ENCODE peak calls at places on chromosomes 5 and 9, in ten cellular contexts. Z is myocyte; V is ELF-1; G is CD4-positive, alpha-beta memory T cell; I is GM20000; B is Calu3; W is iPS-NIHi11; P is activated T-helper 1 cell treated with anti-CD3 and anti-CD28 coated beads, Interleukin-2, amount 50 U/mL, for 16 hours; S is hypothalamus; J is retinal pigment epithelial cell. T is an unnamed sample.

GRCh38 chr5:155729684-155730059 is 597.3 kb upstream of the SGCD start:
- DNase-seq in Z (no peak), V (no peak), G (no peak), I (no peak), B (no peak), W (peak; percentile 33), P (no peak), S (peak; percentile 57), J (no peak), T (peak; percentile 59)

GRCh38 chr9:1337169-1337568 is 287.0 kb downstream of the DMRT2 start:
- DNase-seq in Z (no peak), V (no peak), G (no peak), I (no peak), B (no peak), W (no peak), P (no peak), S (no peak), J (no peak), T (no peak)

GRCh38 chr5:23064710-23065109 is 211.6 kb upstream of the CDH12 start:
- DNase-seq in Z (no peak), V (no peak), G (no peak), I (no peak), B (no peak), W (no peak), P (no peak), S (no peak), J (no peak), T (no peak)

GRCh38 chr5:167949435-167949834 is 342.0 kb upstream of the WWC1 start:
- DNase-seq in Z (no peak), V (no peak), G (no peak), I (no peak), B (no peak), W (no peak), P (no peak), S (no peak), J (no peak), T (no peak)

GRCh38 chr9:121282309-121283071 is 14.5 kb downstream of the GSN start:
- DNase-seq in Z (no peak), V (no peak), G (no peak), I (no peak), B (no peak), W (no peak), P (no peak), S (no peak), J (no peak), T (peak; percentile 79)

GRCh38 chr9:126705767-126706697 is 92.3 kb downstream of the LMX1B start:
- DNase-seq in Z (peak; percentile 50), V (peak; percentile 76), G (peak; percentile 71), I (peak; percentile 75), B (peak; percentile 79), W (peak; percentile 77), P (peak; percentile 52), S (no peak), J (no peak), T (peak; percentile 78)

GRCh38 chr9:133135193-133135745 is 14.2 kb upstream of the RALGDS start:
- DNase-seq in Z (peak; percentile 95), V (no peak), G (peak; percentile 82), I (no peak), B (peak; percentile 89), W (no peak), P (peak; percentile 50), S (no peak), J (peak; percentile 82), T (peak; percentile 96)

GRCh38 chr9:126474786-126475485 is 138.8 kb upstream of the LMX1B start:
- DNase-seq in Z (peak; percentile 64), V (no peak), G (no peak), I (no peak), B (no peak), W (no peak), P (no peak), S (no peak), J (no peak), T (peak; percentile 39)

GRCh38 chr5:66118294-66118693 is 25.8 kb upstream of the SREK1 start:
- DNase-seq in Z (no peak), V (no peak), G (no peak), I (no peak), B (no peak), W (no peak), P (no peak), S (no peak), J (no peak), T (no peak)

GRCh38 chr9:27352457-27353188 is 55.7 kb upstream of the EQTN start:
- DNase-seq in Z (no peak), V (no peak), G (no peak), I (no peak), B (no peak), W (no peak), P (no peak), S (no peak), J (no peak), T (no peak)

GRCh38 chr5:24999732-25000131 is 355.0 kb upstream of the CDH10 start:
- DNase-seq in Z (no peak), V (no peak), G (no peak), I (no peak), B (no peak), W (no peak), P (no peak), S (no peak), J (no peak), T (no peak)

GRCh38 chr5:40495172-40495699 is 184.5 kb upstream of the PTGER4 start:
- DNase-seq in Z (no peak), V (no peak), G (no peak), I (no peak), B (no peak), W (no peak), P (no peak), S (no peak), J (no peak), T (no peak)

GRCh38 chr9:135877776-135878527 is 29.4 kb downstream of the CAMSAP1 start:
- DNase-seq in Z (peak; percentile 34), V (no peak), G (no peak), I (no peak), B (no peak), W (no peak), P (no peak), S (no peak), J (no peak), T (no peak)